ENCODE peak calls at places on chromosome 3, in ten cellular contexts. One of them, this sample, is unnamed.

GRCh38 chr3:72665701-72666443 is 182.4 kb downstream of the SHQ1 start:
- DNase-seq in ovary: no peak
- DNase-seq in astrocyte of the spinal cord: no peak
- DNase-seq in AG04449: no peak
- DNase-seq in H7: peak
- DNase-seq in fibroblast of mammary gland: peak
- DNase-seq in aorta: no peak
- DNase-seq in fibroblast of lung: no peak
- DNase-seq in BJ: no peak
- DNase-seq in uterus: no peak
- DNase-seq in this sample: no peak

GRCh38 chr3:156358232-156358631 is 196.7 kb downstream of the SSR3 start:
- DNase-seq in ovary: no peak
- DNase-seq in astrocyte of the spinal cord: no peak
- DNase-seq in AG04449: no peak
- DNase-seq in H7: no peak
- DNase-seq in fibroblast of mammary gland: no peak
- DNase-seq in aorta: no peak
- DNase-seq in fibroblast of lung: no peak
- DNase-seq in BJ: no peak
- DNase-seq in uterus: no peak
- DNase-seq in this sample: no peak

GRCh38 chr3:33211444-33211843 is 7.2 kb downstream of the SUSD5 start:
- DNase-seq in ovary: no peak
- DNase-seq in astrocyte of the spinal cord: peak
- DNase-seq in AG04449: peak
- DNase-seq in H7: no peak
- DNase-seq in fibroblast of mammary gland: peak
- DNase-seq in aorta: peak
- DNase-seq in fibroblast of lung: peak
- DNase-seq in BJ: peak
- DNase-seq in uterus: no peak
- DNase-seq in this sample: peak

GRCh38 chr3:158703566-158703965 is 28.7 kb downstream of the RARRES1 start:
- DNase-seq in ovary: no peak
- DNase-seq in astrocyte of the spinal cord: no peak
- DNase-seq in AG04449: no peak
- DNase-seq in H7: no peak
- DNase-seq in fibroblast of mammary gland: no peak
- DNase-seq in aorta: no peak
- DNase-seq in fibroblast of lung: peak
- DNase-seq in BJ: no peak
- DNase-seq in uterus: no peak
- DNase-seq in this sample: no peak

GRCh38 chr3:28218917-28219198 is 22.6 kb upstream of the CMC1 start:
- DNase-seq in ovary: no peak
- DNase-seq in astrocyte of the spinal cord: no peak
- DNase-seq in AG04449: no peak
- DNase-seq in H7: no peak
- DNase-seq in fibroblast of mammary gland: no peak
- DNase-seq in aorta: no peak
- DNase-seq in fibroblast of lung: no peak
- DNase-seq in BJ: no peak
- DNase-seq in uterus: no peak
- DNase-seq in this sample: no peak

GRCh38 chr3:130626021-130626420 is 109.0 kb downstream of the COL6A6 start:
- DNase-seq in ovary: no peak
- DNase-seq in astrocyte of the spinal cord: peak
- DNase-seq in AG04449: no peak
- DNase-seq in H7: no peak
- DNase-seq in fibroblast of mammary gland: peak
- DNase-seq in aorta: no peak
- DNase-seq in fibroblast of lung: peak
- DNase-seq in BJ: no peak
- DNase-seq in uterus: no peak
- DNase-seq in this sample: no peak

GRCh38 chr3:174540081-174540480 is 319.1 kb upstream of the NAALADL2 start:
- DNase-seq in ovary: no peak
- DNase-seq in astrocyte of the spinal cord: no peak
- DNase-seq in AG04449: no peak
- DNase-seq in H7: peak
- DNase-seq in fibroblast of mammary gland: no peak
- DNase-seq in aorta: no peak
- DNase-seq in fibroblast of lung: no peak
- DNase-seq in BJ: no peak
- DNase-seq in uterus: no peak
- DNase-seq in this sample: no peak

GRCh38 chr3:43013743-43014155 is 34.6 kb downstream of the GASK1A start:
- DNase-seq in ovary: no peak
- DNase-seq in astrocyte of the spinal cord: no peak
- DNase-seq in AG04449: no peak
- DNase-seq in H7: no peak
- DNase-seq in fibroblast of mammary gland: no peak
- DNase-seq in aorta: no peak
- DNase-seq in fibroblast of lung: no peak
- DNase-seq in BJ: no peak
- DNase-seq in uterus: no peak
- DNase-seq in this sample: no peak

GRCh38 chr3:168813261-168813660 is 717.5 kb upstream of the GOLIM4 start:
- DNase-seq in ovary: no peak
- DNase-seq in astrocyte of the spinal cord: no peak
- DNase-seq in AG04449: no peak
- DNase-seq in H7: no peak
- DNase-seq in fibroblast of mammary gland: no peak
- DNase-seq in aorta: no peak
- DNase-seq in fibroblast of lung: no peak
- DNase-seq in BJ: no peak
- DNase-seq in uterus: no peak
- DNase-seq in this sample: no peak

GRCh38 chr3:46892285-46893145 is 15.0 kb downstream of the PTH1R start:
- DNase-seq in ovary: peak
- DNase-seq in astrocyte of the spinal cord: peak
- DNase-seq in AG04449: no peak
- DNase-seq in H7: peak
- DNase-seq in fibroblast of mammary gland: peak
- DNase-seq in aorta: peak
- DNase-seq in fibroblast of lung: peak
- DNase-seq in BJ: no peak
- DNase-seq in uterus: peak
- DNase-seq in this sample: no peak

GRCh38 chr3:153137626-153138025 is 24.4 kb upstream of the RAP2B start:
- DNase-seq in ovary: no peak
- DNase-seq in astrocyte of the spinal cord: no peak
- DNase-seq in AG04449: no peak
- DNase-seq in H7: no peak
- DNase-seq in fibroblast of mammary gland: no peak
- DNase-seq in aorta: no peak
- DNase-seq in fibroblast of lung: no peak
- DNase-seq in BJ: no peak
- DNase-seq in uterus: no peak
- DNase-seq in this sample: no peak

GRCh38 chr3:178350763-178351162 is 185.5 kb upstream of the KCNMB2 start:
- DNase-seq in ovary: no peak
- DNase-seq in astrocyte of the spinal cord: no peak
- DNase-seq in AG04449: no peak
- DNase-seq in H7: no peak
- DNase-seq in fibroblast of mammary gland: peak
- DNase-seq in aorta: no peak
- DNase-seq in fibroblast of lung: no peak
- DNase-seq in BJ: no peak
- DNase-seq in uterus: no peak
- DNase-seq in this sample: no peak

GRCh38 chr3:48180530-48181253 is 7.5 kb downstream of the CDC25A start:
- DNase-seq in ovary: no peak
- DNase-seq in astrocyte of the spinal cord: no peak
- DNase-seq in AG04449: no peak
- DNase-seq in H7: peak
- DNase-seq in fibroblast of mammary gland: no peak
- DNase-seq in aorta: no peak
- DNase-seq in fibroblast of lung: no peak
- DNase-seq in BJ: no peak
- DNase-seq in uterus: no peak
- DNase-seq in this sample: no peak

DNA sequence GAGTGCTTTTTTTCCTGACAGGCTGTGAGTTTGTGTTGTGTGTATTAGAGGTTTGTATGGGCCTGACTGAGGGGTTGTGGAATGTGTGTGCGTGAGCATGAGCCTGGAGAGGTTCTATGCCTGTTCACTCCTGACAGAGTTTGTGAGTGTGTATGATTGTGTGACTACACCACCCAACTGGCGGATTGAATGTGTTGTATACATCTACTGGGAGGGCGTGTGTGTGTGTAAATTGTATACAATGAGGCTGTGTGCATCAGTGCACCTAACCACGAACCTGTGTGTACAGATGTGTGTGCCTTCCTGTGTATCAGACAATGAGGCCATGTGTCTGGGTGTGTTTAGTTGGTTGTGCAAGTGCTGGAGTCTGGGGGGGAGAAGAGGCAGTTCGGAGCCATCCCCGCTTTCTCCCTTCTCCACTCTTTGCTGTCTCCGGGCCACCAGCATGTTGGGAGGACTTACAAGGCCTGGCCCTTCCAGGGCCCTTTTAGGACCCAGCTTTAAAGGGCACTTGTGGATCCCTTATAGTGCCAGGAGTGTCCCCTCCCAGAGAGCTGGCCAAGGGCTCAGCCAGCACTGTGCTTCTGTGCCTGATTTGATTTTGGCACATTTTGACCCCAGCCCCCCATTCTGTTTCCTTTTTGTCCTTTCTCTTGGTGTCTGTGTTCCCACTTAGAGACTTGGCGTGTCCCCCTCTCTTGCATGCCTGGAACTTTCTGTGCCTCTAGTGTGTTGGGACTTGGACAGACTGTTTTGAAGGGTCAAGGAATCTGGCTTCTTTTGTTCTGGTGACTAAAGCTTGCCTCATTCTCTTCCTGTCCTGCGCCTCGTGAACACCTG is 1.3 kb downstream of the CTDSPL start:
- DNase-seq in ovary: no peak
- DNase-seq in astrocyte of the spinal cord: peak
- DNase-seq in AG04449: no peak
- DNase-seq in H7: peak
- DNase-seq in fibroblast of mammary gland: peak
- DNase-seq in aorta: no peak
- DNase-seq in fibroblast of lung: peak
- DNase-seq in BJ: no peak
- DNase-seq in uterus: peak
- DNase-seq in this sample: no peak
- H3K4me3 ChIP-seq in ovary: peak
- H3K4me3 ChIP-seq in astrocyte of the spinal cord: peak
- H3K4me3 ChIP-seq in AG04449: peak
- H3K4me3 ChIP-seq in H7: peak
- H3K4me3 ChIP-seq in fibroblast of mammary gland: peak
- H3K4me3 ChIP-seq in aorta: peak
- H3K4me3 ChIP-seq in fibroblast of lung: peak
- H3K4me3 ChIP-seq in BJ: peak
- H3K4me3 ChIP-seq in uterus: peak
- H3K4me3 ChIP-seq in this sample: peak

GRCh38 chr3:144866504-144866903 is 894.9 kb downstream of the DIPK2A start:
- DNase-seq in ovary: no peak
- DNase-seq in astrocyte of the spinal cord: no peak
- DNase-seq in AG04449: no peak
- DNase-seq in H7: no peak
- DNase-seq in fibroblast of mammary gland: peak
- DNase-seq in aorta: no peak
- DNase-seq in fibroblast of lung: no peak
- DNase-seq in BJ: peak
- DNase-seq in uterus: no peak
- DNase-seq in this sample: no peak
- H3K4me3 ChIP-seq in ovary: no peak
- H3K4me3 ChIP-seq in astrocyte of the spinal cord: no peak
- H3K4me3 ChIP-seq in AG04449: no peak
- H3K4me3 ChIP-seq in H7: no peak
- H3K4me3 ChIP-seq in fibroblast of mammary gland: no peak
- H3K4me3 ChIP-seq in aorta: no peak
- H3K4me3 ChIP-seq in fibroblast of lung: no peak
- H3K4me3 ChIP-seq in BJ: no peak
- H3K4me3 ChIP-seq in uterus: no peak
- H3K4me3 ChIP-seq in this sample: no peak

GRCh38 chr3:143123353-143123974 is 3.9 kb downstream of the CHST2 start:
- DNase-seq in ovary: no peak
- DNase-seq in astrocyte of the spinal cord: no peak
- DNase-seq in AG04449: no peak
- DNase-seq in H7: no peak
- DNase-seq in fibroblast of mammary gland: no peak
- DNase-seq in aorta: no peak
- DNase-seq in fibroblast of lung: no peak
- DNase-seq in BJ: no peak
- DNase-seq in uterus: no peak
- DNase-seq in this sample: no peak
- H3K4me3 ChIP-seq in ovary: no peak
- H3K4me3 ChIP-seq in astrocyte of the spinal cord: no peak
- H3K4me3 ChIP-seq in AG04449: no peak
- H3K4me3 ChIP-seq in H7: no peak
- H3K4me3 ChIP-seq in fibroblast of mammary gland: peak
- H3K4me3 ChIP-seq in aorta: no peak
- H3K4me3 ChIP-seq in fibroblast of lung: peak
- H3K4me3 ChIP-seq in BJ: no peak
- H3K4me3 ChIP-seq in uterus: no peak
- H3K4me3 ChIP-seq in this sample: no peak

DNA sequence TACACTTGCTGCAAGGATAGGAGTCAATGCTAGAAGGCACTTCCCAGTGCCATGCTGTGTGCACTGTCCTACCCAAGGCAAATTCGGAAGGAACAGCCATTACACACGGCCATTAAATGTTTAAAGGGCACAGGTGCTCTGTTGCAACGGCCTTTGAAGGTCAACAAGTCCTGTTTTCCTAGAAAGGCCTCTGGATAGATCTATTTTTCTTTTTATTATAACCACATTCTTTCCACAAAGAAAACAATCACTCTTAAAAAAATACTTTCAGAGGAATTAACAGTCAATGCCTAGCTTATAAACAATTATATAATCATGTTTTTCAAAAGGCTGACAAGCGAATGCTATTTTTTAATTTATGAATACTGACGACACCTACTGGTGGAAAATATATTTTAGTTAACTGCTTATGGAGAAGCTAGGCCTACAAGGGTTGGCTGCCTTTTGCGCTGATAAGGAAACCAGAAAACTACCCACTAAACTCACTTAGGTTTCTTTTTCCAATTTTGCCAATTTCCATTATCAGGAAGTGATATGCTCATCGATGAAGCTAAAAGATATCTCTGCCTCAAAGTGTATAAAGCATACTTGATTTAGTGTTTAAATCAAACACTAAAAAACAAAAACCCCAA is 2.4 kb downstream of the ARHGEF3 start:
- DNase-seq in ovary: no peak
- DNase-seq in astrocyte of the spinal cord: peak
- DNase-seq in AG04449: no peak
- DNase-seq in H7: peak
- DNase-seq in fibroblast of mammary gland: peak
- DNase-seq in aorta: no peak
- DNase-seq in fibroblast of lung: peak
- DNase-seq in BJ: no peak
- DNase-seq in uterus: no peak
- DNase-seq in this sample: no peak
- H3K4me3 ChIP-seq in ovary: peak
- H3K4me3 ChIP-seq in astrocyte of the spinal cord: peak
- H3K4me3 ChIP-seq in AG04449: no peak
- H3K4me3 ChIP-seq in H7: no peak
- H3K4me3 ChIP-seq in fibroblast of mammary gland: no peak
- H3K4me3 ChIP-seq in aorta: no peak
- H3K4me3 ChIP-seq in fibroblast of lung: no peak
- H3K4me3 ChIP-seq in BJ: no peak
- H3K4me3 ChIP-seq in uterus: peak
- H3K4me3 ChIP-seq in this sample: peak

GRCh38 chr3:195105841-195106417 is 165.0 kb downstream of the XXYLT1 start:
- DNase-seq in ovary: no peak
- DNase-seq in astrocyte of the spinal cord: no peak
- DNase-seq in AG04449: no peak
- DNase-seq in H7: no peak
- DNase-seq in fibroblast of mammary gland: no peak
- DNase-seq in aorta: no peak
- DNase-seq in fibroblast of lung: no peak
- DNase-seq in BJ: no peak
- DNase-seq in uterus: no peak
- DNase-seq in this sample: no peak
- H3K4me3 ChIP-seq in ovary: no peak
- H3K4me3 ChIP-seq in astrocyte of the spinal cord: peak
- H3K4me3 ChIP-seq in AG04449: peak
- H3K4me3 ChIP-seq in H7: no peak
- H3K4me3 ChIP-seq in fibroblast of mammary gland: peak
- H3K4me3 ChIP-seq in aorta: no peak
- H3K4me3 ChIP-seq in fibroblast of lung: no peak
- H3K4me3 ChIP-seq in BJ: no peak
- H3K4me3 ChIP-seq in uterus: peak
- H3K4me3 ChIP-seq in this sample: peak